ENCODE peak calls at places on chromosomes 3 and 15, in four cellular contexts. B is IMR-90, A is H1, R is mesendoderm. M is an unnamed sample.

GRCh38 chr3:17874630-17875029 is 132.2 kb upstream of the TBC1D5 start:
- DNase-seq in B (no peak), A (no peak), R (no peak), M (no peak)

GRCh38 chr3:44795197-44795596 is 33.6 kb downstream of the KIF15 start:
- DNase-seq in B (peak; percentile 41), A (no peak), R (peak; percentile 36), M (peak; percentile 29)

GRCh38 chr3:185864767-185865166 is 39.9 kb upstream of the IGF2BP2 start:
- DNase-seq in B (no peak), A (no peak), R (no peak), M (no peak)

GRCh38 chr15:56820333-56820732 is 87.0 kb upstream of the ZNF280D start:
- DNase-seq in B (no peak), A (no peak), R (no peak), M (no peak)

GRCh38 chr3:63613561-63613960 is 38.9 kb upstream of the SNTN start:
- DNase-seq in B (peak; percentile 39), A (no peak), R (no peak), M (no peak)

GRCh38 chr3:52774066-52774713 is 3.2 kb upstream of the ITIH1 start:
- DNase-seq in B (no peak), A (no peak), R (no peak), M (no peak)

GRCh38 chr3:148962513-148962912 is 28.8 kb upstream of the GYG1 start:
- DNase-seq in B (peak; percentile 88), A (peak; percentile 47), R (peak; percentile 92), M (peak; percentile 81)

GRCh38 chr3:45026957-45027356 is 854 bp downstream of the CLEC3B start:
- DNase-seq in B (peak; percentile 34), A (no peak), R (peak; percentile 93), M (no peak)

GRCh38 chr15:94079968-94080367 is 151.4 kb upstream of the MCTP2 start:
- DNase-seq in B (no peak), A (no peak), R (no peak), M (no peak)

GRCh38 chr15:71272932-71273331 is 157.7 kb downstream of the THSD4 start:
- DNase-seq in B (peak; percentile 84), A (no peak), R (no peak), M (no peak)

GRCh38 chr3:156151824-156152428 is 31.5 kb downstream of the KCNAB1 start:
- DNase-seq in B (peak; percentile 69), A (peak; percentile 63), R (peak; percentile 87), M (peak; percentile 80)

GRCh38 chr15:41128174-41128902 is 12.3 kb upstream of the INO80 start:
- DNase-seq in B (no peak), A (no peak), R (no peak), M (no peak)

GRCh38 chr15:45646220-45646619 is 11.4 kb downstream of the SQOR start:
- DNase-seq in B (peak; percentile 79), A (no peak), R (no peak), M (no peak)

GRCh38 chr15:66080791-66081475 is 172.6 kb downstream of the MEGF11 start:
- DNase-seq in B (peak; percentile 58), A (no peak), R (peak; percentile 55), M (peak; percentile 66)

GRCh38 chr3:183439510-183439909 is 11.1 kb upstream of the MCF2L2 start:
- DNase-seq in B (no peak), A (no peak), R (no peak), M (no peak)

GRCh38 chr3:184620101-184620798 is 58.7 kb downstream of the EPHB3 start:
- DNase-seq in B (peak; percentile 67), A (no peak), R (no peak), M (no peak)

GRCh38 chr3:106826861-106827311 is 550.4 kb upstream of the CCDC54 start:
- DNase-seq in B (no peak), A (no peak), R (peak; percentile 55), M (no peak)
- H4K5ac ChIP-seq in B (no peak overlapping the region), A (no peak overlapping the region), R (no peak overlapping the region), M (no peak overlapping the region)

DNA sequence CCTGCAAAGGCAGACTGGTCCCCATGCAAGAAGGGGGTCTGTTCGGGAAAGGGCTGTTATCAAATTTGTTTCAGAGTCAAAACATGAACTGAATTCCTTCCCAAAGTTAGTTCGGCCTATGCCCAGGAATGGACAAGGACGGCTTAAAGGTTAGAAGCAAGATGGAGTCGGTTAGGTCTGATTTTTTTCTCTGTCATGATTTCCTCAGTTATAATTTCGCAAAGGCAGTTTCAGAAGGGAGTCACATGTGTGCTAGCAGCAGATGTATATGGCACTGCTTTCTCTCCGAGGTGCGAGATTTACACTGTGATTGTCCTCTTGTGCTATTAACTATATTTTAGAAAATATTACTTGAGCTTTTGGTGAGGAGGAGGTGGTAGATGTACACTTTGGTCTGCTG is 540.6 kb downstream of the EDEM1 start:
- DNase-seq in B (no peak), A (no peak), R (no peak), M (no peak)
- H4K5ac ChIP-seq in B (no peak overlapping the region), A (no peak overlapping the region), R (no peak overlapping the region), M (no peak overlapping the region)

DNA sequence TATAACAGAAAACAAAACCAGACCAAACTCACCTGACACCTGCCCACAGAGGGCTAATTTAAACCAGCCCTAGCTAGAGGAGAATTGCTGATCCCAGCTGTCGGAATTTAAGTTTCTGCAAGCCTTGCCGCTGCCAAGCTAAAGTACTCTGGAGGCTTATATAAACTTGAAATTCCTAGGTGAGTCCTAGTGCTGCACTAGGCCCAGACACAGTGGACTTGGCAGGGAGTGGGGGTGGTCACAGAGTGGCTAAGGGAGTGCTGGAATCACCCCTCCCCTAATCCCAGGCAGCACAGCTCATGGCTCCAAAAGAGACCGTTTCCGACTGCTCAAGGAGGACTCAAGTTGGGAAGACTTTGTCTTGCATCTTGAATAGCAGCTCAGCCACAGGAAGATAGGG is 17.6 kb downstream of the TMCO5A start:
- DNase-seq in B (no peak), A (no peak), R (no peak), M (no peak)
- H4K5ac ChIP-seq in B (no peak overlapping the region), A (no peak overlapping the region), R (no peak overlapping the region), M (no peak overlapping the region)

GRCh38 chr3:11542551-11542950 is 101.2 kb downstream of the VGLL4 start:
- DNase-seq in B (no peak), A (no peak), R (no peak), M (no peak)
- H4K5ac ChIP-seq in B (no peak overlapping the region), A (no peak overlapping the region), R (no peak overlapping the region), M (no peak overlapping the region)

GRCh38 chr3:31993843-31994242 is 12.3 kb downstream of the ZNF860 start:
- DNase-seq in B (no peak), A (no peak), R (no peak), M (no peak)
- H4K5ac ChIP-seq in B (no peak overlapping the region), A (no peak overlapping the region), R (no peak overlapping the region), M (no peak overlapping the region)

GRCh38 chr3:128397484-128397883 is 69.2 kb downstream of the DNAJB8 start:
- DNase-seq in B (no peak), A (no peak), R (no peak), M (no peak)

GRCh38 chr3:128395046-128395445 is 71.6 kb downstream of the DNAJB8 start:
- DNase-seq in B (no peak), A (no peak), R (no peak), M (no peak)

GRCh38 chr3:128394033-128394432 is 72.7 kb downstream of the DNAJB8 start:
- DNase-seq in B (no peak), A (no peak), R (no peak), M (no peak)

GRCh38 chr3:128392812-128393544 is 73.7 kb downstream of the DNAJB8 start:
- DNase-seq in B (no peak), A (no peak), R (no peak), M (no peak)

DNA sequence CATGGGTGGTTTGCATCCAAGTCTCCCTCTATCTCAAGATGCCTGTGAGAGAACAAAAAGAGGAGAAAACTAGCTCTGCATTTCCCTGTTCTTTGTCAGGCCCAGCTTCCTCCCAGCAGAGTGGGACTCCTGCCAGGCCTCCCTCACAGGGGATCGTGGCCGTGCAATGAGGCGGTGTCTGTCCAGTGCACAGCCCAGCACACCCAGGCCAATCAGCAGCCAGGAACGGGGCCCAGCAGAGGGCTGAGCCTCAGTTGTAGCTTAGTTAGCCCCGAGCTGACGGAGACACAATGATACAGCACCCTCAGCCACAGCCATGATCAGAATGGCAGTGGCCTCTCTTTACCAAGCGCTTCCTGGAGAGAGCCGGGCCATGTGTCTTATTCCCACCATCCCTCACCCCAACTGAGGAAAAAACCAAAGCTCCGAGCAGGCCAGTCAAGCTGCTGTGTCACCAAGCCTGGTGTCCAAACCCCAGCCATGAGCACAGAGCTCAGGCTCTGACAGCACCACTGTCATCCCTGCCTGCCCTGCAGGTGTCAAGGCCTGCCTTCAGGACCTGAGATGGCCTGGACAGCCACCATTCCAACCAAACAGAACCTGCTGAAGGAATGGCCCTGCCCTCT is 71.1 kb downstream of the DNAJB8 start:
- DNase-seq in B (peak; percentile 43), A (no peak), R (peak; percentile 20), M (no peak)
- H4K5ac ChIP-seq in B (peak overlapping the region; percentile 64), A (no peak overlapping the region), R (no peak overlapping the region), M (no peak overlapping the region)

GRCh38 chr3:66354001-66354400 is 133.2 kb downstream of the SLC25A26 start:
- DNase-seq in B (peak; percentile 29), A (no peak), R (no peak), M (no peak)

GRCh38 chr3:66353530-66353929 is 132.7 kb downstream of the SLC25A26 start:
- DNase-seq in B (peak; percentile 89), A (no peak), R (peak; percentile 19), M (no peak)

GRCh38 chr3:66354561-66354960 is 133.8 kb downstream of the SLC25A26 start:
- DNase-seq in B (no peak), A (no peak), R (no peak), M (no peak)

GRCh38 chr3:66353039-66353438 is 132.2 kb downstream of the SLC25A26 start:
- DNase-seq in B (no peak), A (no peak), R (no peak), M (no peak)

GRCh38 chr3:66355394-66355793 is 134.6 kb downstream of the SLC25A26 start:
- DNase-seq in B (no peak), A (no peak), R (no peak), M (no peak)
- H4K5ac ChIP-seq in B (no peak overlapping the region), A (no peak overlapping the region), R (no peak overlapping the region), M (no peak overlapping the region)

M was measured in H9.